ENCODE peak calls at places on chromosome 11, in ten cellular contexts. One of them, this sample, is unnamed.

GRCh38 chr11:84871116-84871515 is 756.0 kb downstream of the DLG2 start:
- DNase-seq in AG20443: no peak
- DNase-seq in stimulated activated naive CD8-positive, alpha-beta T cell treated with anti-CD3 and anti-CD28 coated beads, Interleukin-15, Interleukin-2, amounts not matched to agents 100 U/mL and 50 U/mL, for 24 hours: no peak
- DNase-seq in mesothelial cell of epicardium: no peak
- DNase-seq in AG04449: no peak
- DNase-seq in NCI-H1436: no peak
- DNase-seq in fibroblast of the aortic adventitia: no peak
- DNase-seq in ecto neural progenitor cell: no peak
- DNase-seq in sigmoid colon: no peak
- DNase-seq in small intestine: no peak
- DNase-seq in this sample: no peak

GRCh38 chr11:74370122-74370521 is 28.1 kb downstream of the PGM2L1 start:
- DNase-seq in AG20443: no peak
- DNase-seq in stimulated activated naive CD8-positive, alpha-beta T cell treated with anti-CD3 and anti-CD28 coated beads, Interleukin-15, Interleukin-2, amounts not matched to agents 100 U/mL and 50 U/mL, for 24 hours: no peak
- DNase-seq in mesothelial cell of epicardium: no peak
- DNase-seq in AG04449: no peak
- DNase-seq in NCI-H1436: no peak
- DNase-seq in fibroblast of the aortic adventitia: peak
- DNase-seq in ecto neural progenitor cell: no peak
- DNase-seq in sigmoid colon: no peak
- DNase-seq in small intestine: no peak
- DNase-seq in this sample: no peak

GRCh38 chr11:104624021-104624420 is 274.2 kb downstream of the CASP12 start:
- DNase-seq in AG20443: no peak
- DNase-seq in stimulated activated naive CD8-positive, alpha-beta T cell treated with anti-CD3 and anti-CD28 coated beads, Interleukin-15, Interleukin-2, amounts not matched to agents 100 U/mL and 50 U/mL, for 24 hours: no peak
- DNase-seq in mesothelial cell of epicardium: no peak
- DNase-seq in AG04449: no peak
- DNase-seq in NCI-H1436: no peak
- DNase-seq in fibroblast of the aortic adventitia: no peak
- DNase-seq in ecto neural progenitor cell: no peak
- DNase-seq in sigmoid colon: no peak
- DNase-seq in small intestine: no peak
- DNase-seq in this sample: no peak

GRCh38 chr11:119029340-119030028 is 1.2 kb downstream of the SLC37A4 start:
- DNase-seq in AG20443: no peak
- DNase-seq in stimulated activated naive CD8-positive, alpha-beta T cell treated with anti-CD3 and anti-CD28 coated beads, Interleukin-15, Interleukin-2, amounts not matched to agents 100 U/mL and 50 U/mL, for 24 hours: peak
- DNase-seq in mesothelial cell of epicardium: no peak
- DNase-seq in AG04449: no peak
- DNase-seq in NCI-H1436: no peak
- DNase-seq in fibroblast of the aortic adventitia: no peak
- DNase-seq in ecto neural progenitor cell: peak
- DNase-seq in sigmoid colon: peak
- DNase-seq in small intestine: peak
- DNase-seq in this sample: no peak

GRCh38 chr11:65505434-65506315 is 6.8 kb downstream of the MALAT1 start:
- DNase-seq in AG20443: no peak
- DNase-seq in stimulated activated naive CD8-positive, alpha-beta T cell treated with anti-CD3 and anti-CD28 coated beads, Interleukin-15, Interleukin-2, amounts not matched to agents 100 U/mL and 50 U/mL, for 24 hours: no peak
- DNase-seq in mesothelial cell of epicardium: no peak
- DNase-seq in AG04449: no peak
- DNase-seq in NCI-H1436: no peak
- DNase-seq in fibroblast of the aortic adventitia: peak
- DNase-seq in ecto neural progenitor cell: no peak
- DNase-seq in sigmoid colon: peak
- DNase-seq in small intestine: no peak
- DNase-seq in this sample: no peak

GRCh38 chr11:74932797-74933196 is 16.1 kb downstream of the XRRA1 start:
- DNase-seq in AG20443: no peak
- DNase-seq in stimulated activated naive CD8-positive, alpha-beta T cell treated with anti-CD3 and anti-CD28 coated beads, Interleukin-15, Interleukin-2, amounts not matched to agents 100 U/mL and 50 U/mL, for 24 hours: no peak
- DNase-seq in mesothelial cell of epicardium: no peak
- DNase-seq in AG04449: no peak
- DNase-seq in NCI-H1436: no peak
- DNase-seq in fibroblast of the aortic adventitia: peak
- DNase-seq in ecto neural progenitor cell: no peak
- DNase-seq in sigmoid colon: no peak
- DNase-seq in small intestine: no peak
- DNase-seq in this sample: no peak

GRCh38 chr11:33310720-33311500 is 53.7 kb downstream of the HIPK3 start:
- DNase-seq in AG20443: no peak
- DNase-seq in stimulated activated naive CD8-positive, alpha-beta T cell treated with anti-CD3 and anti-CD28 coated beads, Interleukin-15, Interleukin-2, amounts not matched to agents 100 U/mL and 50 U/mL, for 24 hours: no peak
- DNase-seq in mesothelial cell of epicardium: no peak
- DNase-seq in AG04449: no peak
- DNase-seq in NCI-H1436: no peak
- DNase-seq in fibroblast of the aortic adventitia: no peak
- DNase-seq in ecto neural progenitor cell: no peak
- DNase-seq in sigmoid colon: no peak
- DNase-seq in small intestine: no peak
- DNase-seq in this sample: no peak

GRCh38 chr11:48103621-48104561 is 112.7 kb upstream of the OR4B1 start:
- DNase-seq in AG20443: peak
- DNase-seq in stimulated activated naive CD8-positive, alpha-beta T cell treated with anti-CD3 and anti-CD28 coated beads, Interleukin-15, Interleukin-2, amounts not matched to agents 100 U/mL and 50 U/mL, for 24 hours: no peak
- DNase-seq in mesothelial cell of epicardium: no peak
- DNase-seq in AG04449: no peak
- DNase-seq in NCI-H1436: no peak
- DNase-seq in fibroblast of the aortic adventitia: no peak
- DNase-seq in ecto neural progenitor cell: no peak
- DNase-seq in sigmoid colon: no peak
- DNase-seq in small intestine: peak
- DNase-seq in this sample: no peak

GRCh38 chr11:74826901-74827300 is 78.3 kb downstream of the RNF169 start:
- DNase-seq in AG20443: no peak
- DNase-seq in stimulated activated naive CD8-positive, alpha-beta T cell treated with anti-CD3 and anti-CD28 coated beads, Interleukin-15, Interleukin-2, amounts not matched to agents 100 U/mL and 50 U/mL, for 24 hours: no peak
- DNase-seq in mesothelial cell of epicardium: no peak
- DNase-seq in AG04449: no peak
- DNase-seq in NCI-H1436: no peak
- DNase-seq in fibroblast of the aortic adventitia: no peak
- DNase-seq in ecto neural progenitor cell: no peak
- DNase-seq in sigmoid colon: no peak
- DNase-seq in small intestine: no peak
- DNase-seq in this sample: no peak

GRCh38 chr11:44374001-44374400 is 64.1 kb upstream of the ALX4 start:
- DNase-seq in AG20443: no peak
- DNase-seq in stimulated activated naive CD8-positive, alpha-beta T cell treated with anti-CD3 and anti-CD28 coated beads, Interleukin-15, Interleukin-2, amounts not matched to agents 100 U/mL and 50 U/mL, for 24 hours: no peak
- DNase-seq in mesothelial cell of epicardium: no peak
- DNase-seq in AG04449: no peak
- DNase-seq in NCI-H1436: no peak
- DNase-seq in fibroblast of the aortic adventitia: no peak
- DNase-seq in ecto neural progenitor cell: no peak
- DNase-seq in sigmoid colon: no peak
- DNase-seq in small intestine: no peak
- DNase-seq in this sample: no peak

GRCh38 chr11:96306933-96307747 is 35.9 kb downstream of the MAML2 start:
- DNase-seq in AG20443: peak
- DNase-seq in stimulated activated naive CD8-positive, alpha-beta T cell treated with anti-CD3 and anti-CD28 coated beads, Interleukin-15, Interleukin-2, amounts not matched to agents 100 U/mL and 50 U/mL, for 24 hours: peak
- DNase-seq in mesothelial cell of epicardium: peak
- DNase-seq in AG04449: peak
- DNase-seq in NCI-H1436: peak
- DNase-seq in fibroblast of the aortic adventitia: peak
- DNase-seq in ecto neural progenitor cell: peak
- DNase-seq in sigmoid colon: peak
- DNase-seq in small intestine: peak
- DNase-seq in this sample: peak

GRCh38 chr11:69892986-69893555 is 73.9 kb upstream of the FGF3 start:
- DNase-seq in AG20443: no peak
- DNase-seq in stimulated activated naive CD8-positive, alpha-beta T cell treated with anti-CD3 and anti-CD28 coated beads, Interleukin-15, Interleukin-2, amounts not matched to agents 100 U/mL and 50 U/mL, for 24 hours: no peak
- DNase-seq in mesothelial cell of epicardium: no peak
- DNase-seq in AG04449: no peak
- DNase-seq in NCI-H1436: no peak
- DNase-seq in fibroblast of the aortic adventitia: no peak
- DNase-seq in ecto neural progenitor cell: no peak
- DNase-seq in sigmoid colon: no peak
- DNase-seq in small intestine: peak
- DNase-seq in this sample: no peak

GRCh38 chr11:133503776-133504175 is 28.5 kb downstream of the OPCML start:
- DNase-seq in AG20443: no peak
- DNase-seq in stimulated activated naive CD8-positive, alpha-beta T cell treated with anti-CD3 and anti-CD28 coated beads, Interleukin-15, Interleukin-2, amounts not matched to agents 100 U/mL and 50 U/mL, for 24 hours: no peak
- DNase-seq in mesothelial cell of epicardium: no peak
- DNase-seq in AG04449: no peak
- DNase-seq in NCI-H1436: no peak
- DNase-seq in fibroblast of the aortic adventitia: no peak
- DNase-seq in ecto neural progenitor cell: no peak
- DNase-seq in sigmoid colon: no peak
- DNase-seq in small intestine: no peak
- DNase-seq in this sample: no peak

GRCh38 chr11:129766858-129767604 is 48.6 kb upstream of the TMEM45B start:
- DNase-seq in AG20443: peak
- DNase-seq in stimulated activated naive CD8-positive, alpha-beta T cell treated with anti-CD3 and anti-CD28 coated beads, Interleukin-15, Interleukin-2, amounts not matched to agents 100 U/mL and 50 U/mL, for 24 hours: peak
- DNase-seq in mesothelial cell of epicardium: peak
- DNase-seq in AG04449: no peak
- DNase-seq in NCI-H1436: no peak
- DNase-seq in fibroblast of the aortic adventitia: peak
- DNase-seq in ecto neural progenitor cell: peak
- DNase-seq in sigmoid colon: no peak
- DNase-seq in small intestine: peak
- DNase-seq in this sample: no peak

GRCh38 chr11:47886096-47886495 is 37.9 kb upstream of the NUP160 start:
- DNase-seq in AG20443: peak
- DNase-seq in stimulated activated naive CD8-positive, alpha-beta T cell treated with anti-CD3 and anti-CD28 coated beads, Interleukin-15, Interleukin-2, amounts not matched to agents 100 U/mL and 50 U/mL, for 24 hours: no peak
- DNase-seq in mesothelial cell of epicardium: no peak
- DNase-seq in AG04449: peak
- DNase-seq in NCI-H1436: no peak
- DNase-seq in fibroblast of the aortic adventitia: peak
- DNase-seq in ecto neural progenitor cell: no peak
- DNase-seq in sigmoid colon: peak
- DNase-seq in small intestine: no peak
- DNase-seq in this sample: no peak

GRCh38 chr11:17418437-17418836 is 30.0 kb upstream of the KCNJ11 start:
- DNase-seq in AG20443: no peak
- DNase-seq in stimulated activated naive CD8-positive, alpha-beta T cell treated with anti-CD3 and anti-CD28 coated beads, Interleukin-15, Interleukin-2, amounts not matched to agents 100 U/mL and 50 U/mL, for 24 hours: no peak
- DNase-seq in mesothelial cell of epicardium: no peak
- DNase-seq in AG04449: no peak
- DNase-seq in NCI-H1436: no peak
- DNase-seq in fibroblast of the aortic adventitia: no peak
- DNase-seq in ecto neural progenitor cell: no peak
- DNase-seq in sigmoid colon: no peak
- DNase-seq in small intestine: no peak
- DNase-seq in this sample: no peak

GRCh38 chr11:5225480-5225871 is 1.4 kb downstream of the HBB start:
- DNase-seq in AG20443: no peak
- DNase-seq in stimulated activated naive CD8-positive, alpha-beta T cell treated with anti-CD3 and anti-CD28 coated beads, Interleukin-15, Interleukin-2, amounts not matched to agents 100 U/mL and 50 U/mL, for 24 hours: no peak
- DNase-seq in mesothelial cell of epicardium: no peak
- DNase-seq in AG04449: no peak
- DNase-seq in NCI-H1436: no peak
- DNase-seq in fibroblast of the aortic adventitia: no peak
- DNase-seq in ecto neural progenitor cell: no peak
- DNase-seq in sigmoid colon: no peak
- DNase-seq in small intestine: no peak
- DNase-seq in this sample: no peak

GRCh38 chr11:67404515-67405195 is 772 bp downstream of the TBC1D10C start:
- DNase-seq in AG20443: no peak
- DNase-seq in stimulated activated naive CD8-positive, alpha-beta T cell treated with anti-CD3 and anti-CD28 coated beads, Interleukin-15, Interleukin-2, amounts not matched to agents 100 U/mL and 50 U/mL, for 24 hours: peak
- DNase-seq in mesothelial cell of epicardium: no peak
- DNase-seq in AG04449: no peak
- DNase-seq in NCI-H1436: no peak
- DNase-seq in fibroblast of the aortic adventitia: no peak
- DNase-seq in ecto neural progenitor cell: no peak
- DNase-seq in sigmoid colon: no peak
- DNase-seq in small intestine: peak
- DNase-seq in this sample: no peak

GRCh38 chr11:73792584-73792983 is 4.9 kb downstream of the MRPL48 start:
- DNase-seq in AG20443: no peak
- DNase-seq in stimulated activated naive CD8-positive, alpha-beta T cell treated with anti-CD3 and anti-CD28 coated beads, Interleukin-15, Interleukin-2, amounts not matched to agents 100 U/mL and 50 U/mL, for 24 hours: no peak
- DNase-seq in mesothelial cell of epicardium: no peak
- DNase-seq in AG04449: no peak
- DNase-seq in NCI-H1436: no peak
- DNase-seq in fibroblast of the aortic adventitia: no peak
- DNase-seq in ecto neural progenitor cell: no peak
- DNase-seq in sigmoid colon: no peak
- DNase-seq in small intestine: no peak
- DNase-seq in this sample: no peak

GRCh38 chr11:60887531-60887930 is 18.9 kb downstream of the PRPF19 start:
- DNase-seq in AG20443: peak
- DNase-seq in stimulated activated naive CD8-positive, alpha-beta T cell treated with anti-CD3 and anti-CD28 coated beads, Interleukin-15, Interleukin-2, amounts not matched to agents 100 U/mL and 50 U/mL, for 24 hours: no peak
- DNase-seq in mesothelial cell of epicardium: no peak
- DNase-seq in AG04449: no peak
- DNase-seq in NCI-H1436: peak
- DNase-seq in fibroblast of the aortic adventitia: peak
- DNase-seq in ecto neural progenitor cell: no peak
- DNase-seq in sigmoid colon: no peak
- DNase-seq in small intestine: peak
- DNase-seq in this sample: no peak

GRCh38 chr11:36450391-36450714 is 59.7 kb downstream of the TRAF6 start:
- DNase-seq in AG20443: no peak
- DNase-seq in stimulated activated naive CD8-positive, alpha-beta T cell treated with anti-CD3 and anti-CD28 coated beads, Interleukin-15, Interleukin-2, amounts not matched to agents 100 U/mL and 50 U/mL, for 24 hours: no peak
- DNase-seq in mesothelial cell of epicardium: no peak
- DNase-seq in AG04449: no peak
- DNase-seq in NCI-H1436: no peak
- DNase-seq in fibroblast of the aortic adventitia: peak
- DNase-seq in ecto neural progenitor cell: no peak
- DNase-seq in sigmoid colon: no peak
- DNase-seq in small intestine: no peak
- DNase-seq in this sample: no peak

GRCh38 chr11:10265936-10266335 is 28.1 kb downstream of the SBF2 start:
- DNase-seq in AG20443: no peak
- DNase-seq in stimulated activated naive CD8-positive, alpha-beta T cell treated with anti-CD3 and anti-CD28 coated beads, Interleukin-15, Interleukin-2, amounts not matched to agents 100 U/mL and 50 U/mL, for 24 hours: no peak
- DNase-seq in mesothelial cell of epicardium: no peak
- DNase-seq in AG04449: no peak
- DNase-seq in NCI-H1436: no peak
- DNase-seq in fibroblast of the aortic adventitia: no peak
- DNase-seq in ecto neural progenitor cell: no peak
- DNase-seq in sigmoid colon: no peak
- DNase-seq in small intestine: no peak
- DNase-seq in this sample: no peak

GRCh38 chr11:64206457-64207246 is at the start of gene FERMT3:
- DNase-seq in AG20443: no peak
- DNase-seq in stimulated activated naive CD8-positive, alpha-beta T cell treated with anti-CD3 and anti-CD28 coated beads, Interleukin-15, Interleukin-2, amounts not matched to agents 100 U/mL and 50 U/mL, for 24 hours: peak
- DNase-seq in mesothelial cell of epicardium: no peak
- DNase-seq in AG04449: no peak
- DNase-seq in NCI-H1436: no peak
- DNase-seq in fibroblast of the aortic adventitia: no peak
- DNase-seq in ecto neural progenitor cell: no peak
- DNase-seq in sigmoid colon: no peak
- DNase-seq in small intestine: peak
- DNase-seq in this sample: no peak

GRCh38 chr11:11043676-11044075 is 185.8 kb upstream of the ZBED5 start:
- DNase-seq in AG20443: no peak
- DNase-seq in stimulated activated naive CD8-positive, alpha-beta T cell treated with anti-CD3 and anti-CD28 coated beads, Interleukin-15, Interleukin-2, amounts not matched to agents 100 U/mL and 50 U/mL, for 24 hours: no peak
- DNase-seq in mesothelial cell of epicardium: no peak
- DNase-seq in AG04449: no peak
- DNase-seq in NCI-H1436: no peak
- DNase-seq in fibroblast of the aortic adventitia: no peak
- DNase-seq in ecto neural progenitor cell: no peak
- DNase-seq in sigmoid colon: no peak
- DNase-seq in small intestine: no peak
- DNase-seq in this sample: no peak

GRCh38 chr11:115197433-115197832 is 306.8 kb downstream of the CADM1 start:
- DNase-seq in AG20443: no peak
- DNase-seq in stimulated activated naive CD8-positive, alpha-beta T cell treated with anti-CD3 and anti-CD28 coated beads, Interleukin-15, Interleukin-2, amounts not matched to agents 100 U/mL and 50 U/mL, for 24 hours: no peak
- DNase-seq in mesothelial cell of epicardium: no peak
- DNase-seq in AG04449: no peak
- DNase-seq in NCI-H1436: no peak
- DNase-seq in fibroblast of the aortic adventitia: no peak
- DNase-seq in ecto neural progenitor cell: no peak
- DNase-seq in sigmoid colon: no peak
- DNase-seq in small intestine: no peak
- DNase-seq in this sample: no peak

GRCh38 chr11:88103337-88104206 is 71.7 kb downstream of the RAB38 start:
- DNase-seq in AG20443: peak
- DNase-seq in stimulated activated naive CD8-positive, alpha-beta T cell treated with anti-CD3 and anti-CD28 coated beads, Interleukin-15, Interleukin-2, amounts not matched to agents 100 U/mL and 50 U/mL, for 24 hours: peak
- DNase-seq in mesothelial cell of epicardium: no peak
- DNase-seq in AG04449: peak
- DNase-seq in NCI-H1436: peak
- DNase-seq in fibroblast of the aortic adventitia: peak
- DNase-seq in ecto neural progenitor cell: peak
- DNase-seq in sigmoid colon: no peak
- DNase-seq in small intestine: peak
- DNase-seq in this sample: no peak

GRCh38 chr11:70304208-70304603 is 33.7 kb downstream of the PPFIA1 start:
- DNase-seq in AG20443: no peak
- DNase-seq in stimulated activated naive CD8-positive, alpha-beta T cell treated with anti-CD3 and anti-CD28 coated beads, Interleukin-15, Interleukin-2, amounts not matched to agents 100 U/mL and 50 U/mL, for 24 hours: no peak
- DNase-seq in mesothelial cell of epicardium: no peak
- DNase-seq in AG04449: no peak
- DNase-seq in NCI-H1436: no peak
- DNase-seq in fibroblast of the aortic adventitia: no peak
- DNase-seq in ecto neural progenitor cell: no peak
- DNase-seq in sigmoid colon: peak
- DNase-seq in small intestine: no peak
- DNase-seq in this sample: no peak

GRCh38 chr11:124115782-124116616 is 749 bp downstream of the VWA5A start:
- DNase-seq in AG20443: peak
- DNase-seq in stimulated activated naive CD8-positive, alpha-beta T cell treated with anti-CD3 and anti-CD28 coated beads, Interleukin-15, Interleukin-2, amounts not matched to agents 100 U/mL and 50 U/mL, for 24 hours: peak
- DNase-seq in mesothelial cell of epicardium: no peak
- DNase-seq in AG04449: no peak
- DNase-seq in NCI-H1436: no peak
- DNase-seq in fibroblast of the aortic adventitia: no peak
- DNase-seq in ecto neural progenitor cell: no peak
- DNase-seq in sigmoid colon: peak
- DNase-seq in small intestine: peak
- DNase-seq in this sample: no peak